ENCODE peak calls at places on chromosome 14, in nine cellular contexts. L is body of pancreas, K is coronary artery, H is RWPE2, S is keratinocyte, X is endothelial cell, E is HFFc6, O is breast epithelium, J is tibial nerve. G is an unnamed sample.

GRCh38 chr14:69501362-69501964 is 16.9 kb downstream of the PLEKHD1 start:
- DNase-seq in L (no peak), K (no peak), H (peak), S (no peak), X (no peak), E (no peak), O (no peak), J (no peak), G (no peak)

GRCh38 chr14:70771781-70772212 is 37.5 kb downstream of the MAP3K9 start:
- DNase-seq in L (no peak), K (no peak), H (no peak), S (no peak), X (peak), E (no peak), O (no peak), J (no peak), G (no peak)

GRCh38 chr14:103090481-103091020 is 4.0 kb upstream of the EXOC3L4 start:
- DNase-seq in L (no peak), K (no peak), H (no peak), S (no peak), X (no peak), E (no peak), O (no peak), J (no peak), G (no peak)

GRCh38 chr14:74619672-74620131 is 7.7 kb upstream of the LTBP2 start:
- DNase-seq in L (peak), K (peak), H (peak), S (no peak), X (no peak), E (peak), O (peak), J (peak), G (peak)

GRCh38 chr14:88910386-88910785 is 85.9 kb downstream of the TTC8 start:
- DNase-seq in L (no peak), K (no peak), H (no peak), S (no peak), X (no peak), E (no peak), O (no peak), J (no peak), G (no peak)

GRCh38 chr14:49420201-49420600 is 166.0 kb downstream of the RPS29 start:
- DNase-seq in L (no peak), K (no peak), H (no peak), S (no peak), X (no peak), E (no peak), O (no peak), J (no peak), G (no peak)

GRCh38 chr14:81509838-81510452 is 23.7 kb downstream of the SEL1L start:
- DNase-seq in L (no peak), K (no peak), H (no peak), S (no peak), X (no peak), E (no peak), O (no peak), J (no peak), G (no peak)

GRCh38 chr14:100872241-100872640 is 31.3 kb downstream of the RTL1 start:
- DNase-seq in L (no peak), K (no peak), H (peak), S (no peak), X (no peak), E (peak), O (no peak), J (no peak), G (no peak)

GRCh38 chr14:73786942-73787759 is 64.5 kb upstream of the PTGR2 start:
- DNase-seq in L (peak), K (peak), H (peak), S (no peak), X (peak), E (no peak), O (no peak), J (no peak), G (no peak)

GRCh38 chr14:55103005-55103640 is 25.9 kb upstream of the LGALS3 start:
- DNase-seq in L (peak), K (peak), H (peak), S (peak), X (no peak), E (peak), O (peak), J (peak), G (peak)

GRCh38 chr14:100975668-100976067 is 72.1 kb upstream of the RTL1 start:
- DNase-seq in L (no peak), K (no peak), H (no peak), S (no peak), X (no peak), E (peak), O (no peak), J (no peak), G (no peak)

GRCh38 chr14:79325071-79325470 is 886.2 kb downstream of the DIO2 start:
- DNase-seq in L (peak), K (no peak), H (no peak), S (no peak), X (no peak), E (no peak), O (no peak), J (no peak), G (no peak)

GRCh38 chr14:51176819-51177218 is 63.2 kb upstream of the TMX1 start:
- DNase-seq in L (no peak), K (no peak), H (no peak), S (no peak), X (no peak), E (no peak), O (no peak), J (no peak), G (no peak)

GRCh38 chr14:41285193-41285748 is 321.4 kb upstream of the LRFN5 start:
- DNase-seq in L (peak), K (no peak), H (no peak), S (no peak), X (peak), E (no peak), O (no peak), J (no peak), G (peak)

GRCh38 chr14:103519837-103520212 is 2.8 kb downstream of the CKB start:
- DNase-seq in L (peak), K (peak), H (peak), S (no peak), X (no peak), E (no peak), O (no peak), J (no peak), G (no peak)

GRCh38 chr14:37417833-37418232 is 177.2 kb downstream of the FOXA1 start:
- DNase-seq in L (no peak), K (no peak), H (no peak), S (no peak), X (no peak), E (no peak), O (no peak), J (no peak), G (no peak)

GRCh38 chr14:61547186-61548121 is 147.9 kb upstream of the HIF1A start:
- DNase-seq in L (no peak), K (no peak), H (no peak), S (no peak), X (no peak), E (peak), O (no peak), J (no peak), G (no peak)

GRCh38 chr14:61694039-61694438 is 1.3 kb upstream of the HIF1A start:
- DNase-seq in L (no peak), K (no peak), H (no peak), S (no peak), X (no peak), E (no peak), O (no peak), J (no peak), G (no peak)

GRCh38 chr14:84806627-84807026 is 723.3 kb upstream of the FLRT2 start:
- DNase-seq in L (no peak), K (no peak), H (no peak), S (peak), X (no peak), E (no peak), O (no peak), J (no peak), G (no peak)

GRCh38 chr14:23523229-23524016 is 28.1 kb downstream of the ZFHX2 start:
- DNase-seq in L (no peak), K (no peak), H (no peak), S (no peak), X (no peak), E (no peak), O (no peak), J (no peak), G (no peak)

GRCh38 chr14:75188520-75189267 is 12.3 kb upstream of the TMED10 start:
- DNase-seq in L (no peak), K (no peak), H (no peak), S (no peak), X (no peak), E (no peak), O (no peak), J (no peak), G (no peak)

GRCh38 chr14:88189040-88189839 is 133.8 kb downstream of the KCNK10 start:
- DNase-seq in L (peak), K (no peak), H (no peak), S (peak), X (peak), E (peak), O (no peak), J (peak), G (peak)

GRCh38 chr14:56996721-56997399 is 186.6 kb upstream of the OTX2 start:
- DNase-seq in L (peak), K (no peak), H (no peak), S (no peak), X (no peak), E (no peak), O (no peak), J (no peak), G (no peak)

GRCh38 chr14:53327716-53328115 is 174.6 kb upstream of the DDHD1 start:
- DNase-seq in L (no peak), K (no peak), H (no peak), S (peak), X (no peak), E (peak), O (no peak), J (no peak), G (no peak)

GRCh38 chr14:55756078-55756477 is 176.1 kb downstream of the KTN1 start:
- DNase-seq in L (no peak), K (no peak), H (no peak), S (no peak), X (no peak), E (no peak), O (no peak), J (no peak), G (no peak)

GRCh38 chr14:72893636-72894322 is at the start of gene DPF3:
- DNase-seq in L (peak), K (peak), H (peak), S (peak), X (peak), E (peak), O (peak), J (peak), G (peak)

GRCh38 chr14:100524233-100524932 is 62.8 kb downstream of the BEGAIN start:
- DNase-seq in L (no peak), K (no peak), H (no peak), S (no peak), X (no peak), E (no peak), O (no peak), J (no peak), G (no peak)

GRCh38 chr14:76080009-76080408 is 71.7 kb upstream of the GPATCH2L start:
- DNase-seq in L (no peak), K (no peak), H (peak), S (no peak), X (no peak), E (no peak), O (no peak), J (no peak), G (no peak)

GRCh38 chr14:73467800-73468199 is 9.5 kb upstream of the NUMB start:
- DNase-seq in L (no peak), K (no peak), H (no peak), S (no peak), X (no peak), E (peak), O (no peak), J (no peak), G (no peak)

GRCh38 chr14:96286251-96286650 is 30.2 kb downstream of the BDKRB1 start:
- DNase-seq in L (no peak), K (no peak), H (no peak), S (no peak), X (no peak), E (no peak), O (no peak), J (no peak), G (no peak)

GRCh38 chr14:78130356-78130755 is 39.8 kb upstream of the NRXN3 start:
- DNase-seq in L (no peak), K (no peak), H (no peak), S (no peak), X (no peak), E (no peak), O (no peak), J (no peak), G (no peak)

GRCh38 chr14:93375673-93376156 is 28.7 kb downstream of the COX8C start:
- DNase-seq in L (no peak), K (no peak), H (no peak), S (no peak), X (no peak), E (no peak), O (no peak), J (no peak), G (no peak)

GRCh38 chr14:48125654-48126053 is 450.2 kb upstream of the MDGA2 start:
- DNase-seq in L (no peak), K (no peak), H (no peak), S (no peak), X (no peak), E (no peak), O (no peak), J (no peak), G (no peak)

GRCh38 chr14:64465856-64466554 is 706 bp downstream of the AKAP5 start:
- DNase-seq in L (peak), K (no peak), H (no peak), S (no peak), X (peak), E (peak), O (no peak), J (no peak), G (no peak)

GRCh38 chr14:31336646-31337045 is 83.7 kb downstream of the HEATR5A start:
- DNase-seq in L (no peak), K (no peak), H (no peak), S (no peak), X (no peak), E (peak), O (no peak), J (no peak), G (no peak)

GRCh38 chr14:23294734-23295561 is 7.7 kb downstream of the PPP1R3E start:
- DNase-seq in L (peak), K (no peak), H (no peak), S (no peak), X (peak), E (peak), O (no peak), J (no peak), G (no peak)

GRCh38 chr14:87898301-87898700 is 94.7 kb downstream of the GALC start:
- DNase-seq in L (no peak), K (no peak), H (no peak), S (no peak), X (no peak), E (no peak), O (no peak), J (no peak), G (no peak)

GRCh38 chr14:95287176-95287754 is 32.4 kb downstream of the CLMN start:
- DNase-seq in L (no peak), K (peak), H (no peak), S (peak), X (no peak), E (no peak), O (no peak), J (no peak), G (no peak)

DNA sequence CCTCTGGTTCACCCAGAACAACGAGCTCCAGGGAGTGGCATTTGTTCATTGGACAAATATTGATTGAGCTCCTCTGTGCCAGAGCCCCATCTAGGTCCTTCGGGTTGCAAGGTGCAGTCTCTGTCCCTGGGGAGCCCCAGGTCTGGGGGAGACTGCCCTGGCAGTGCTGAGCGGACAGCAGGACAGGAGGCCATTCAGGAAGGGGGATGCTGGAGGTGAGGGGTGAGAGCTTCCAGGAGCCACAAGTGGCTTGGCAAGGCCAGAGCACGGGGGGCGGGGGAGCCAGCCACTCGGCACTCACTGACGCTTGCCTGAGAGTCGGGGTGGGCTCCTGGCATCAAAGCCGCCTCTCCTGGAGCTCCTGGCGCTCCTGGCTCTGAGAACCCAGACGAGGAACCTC is 61.8 kb upstream of the BCL11B start:
- DNase-seq in L (no peak), K (no peak), H (peak), S (no peak), X (no peak), E (no peak), O (no peak), J (no peak), G (no peak)
- TF ChIP-seq CTCF in L (no peak), K (no peak), H (no peak), S (no peak), X (no peak), E (no peak), O (no peak), J (no peak), G (no peak)

DNA sequence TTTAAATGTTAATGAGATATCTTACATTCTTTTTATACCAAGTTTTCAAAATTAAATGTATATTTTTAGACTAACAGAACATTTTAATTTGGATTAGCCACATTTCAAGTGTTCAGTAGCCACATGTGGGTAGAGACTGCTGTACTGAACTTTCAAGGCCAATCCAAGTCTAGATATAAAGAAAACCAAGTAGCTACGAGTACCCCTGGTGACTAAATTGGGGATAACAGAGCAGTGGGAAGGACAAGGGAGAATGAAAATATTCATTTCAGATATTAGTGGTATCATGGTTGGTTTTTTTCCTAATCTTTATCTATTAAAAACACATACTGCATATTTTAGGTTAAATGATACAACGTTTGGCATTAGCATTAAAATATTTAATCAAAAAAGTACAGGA is 69.4 kb upstream of the RHOJ start:
- DNase-seq in L (no peak), K (no peak), H (no peak), S (no peak), X (no peak), E (no peak), O (no peak), J (no peak), G (no peak)
- TF ChIP-seq CTCF in L (peak), K (no peak), H (peak), S (peak), X (peak), E (no peak), O (peak), J (no peak), G (no peak)

GRCh38 chr14:38721822-38722431 is 381.1 kb downstream of the SEC23A start:
- DNase-seq in L (peak), K (no peak), H (no peak), S (no peak), X (peak), E (peak), O (peak), J (peak), G (peak)
- TF ChIP-seq CTCF in L (peak), K (peak), H (peak), S (peak), X (peak), E (peak), O (peak), J (peak), G (no peak)

DNA sequence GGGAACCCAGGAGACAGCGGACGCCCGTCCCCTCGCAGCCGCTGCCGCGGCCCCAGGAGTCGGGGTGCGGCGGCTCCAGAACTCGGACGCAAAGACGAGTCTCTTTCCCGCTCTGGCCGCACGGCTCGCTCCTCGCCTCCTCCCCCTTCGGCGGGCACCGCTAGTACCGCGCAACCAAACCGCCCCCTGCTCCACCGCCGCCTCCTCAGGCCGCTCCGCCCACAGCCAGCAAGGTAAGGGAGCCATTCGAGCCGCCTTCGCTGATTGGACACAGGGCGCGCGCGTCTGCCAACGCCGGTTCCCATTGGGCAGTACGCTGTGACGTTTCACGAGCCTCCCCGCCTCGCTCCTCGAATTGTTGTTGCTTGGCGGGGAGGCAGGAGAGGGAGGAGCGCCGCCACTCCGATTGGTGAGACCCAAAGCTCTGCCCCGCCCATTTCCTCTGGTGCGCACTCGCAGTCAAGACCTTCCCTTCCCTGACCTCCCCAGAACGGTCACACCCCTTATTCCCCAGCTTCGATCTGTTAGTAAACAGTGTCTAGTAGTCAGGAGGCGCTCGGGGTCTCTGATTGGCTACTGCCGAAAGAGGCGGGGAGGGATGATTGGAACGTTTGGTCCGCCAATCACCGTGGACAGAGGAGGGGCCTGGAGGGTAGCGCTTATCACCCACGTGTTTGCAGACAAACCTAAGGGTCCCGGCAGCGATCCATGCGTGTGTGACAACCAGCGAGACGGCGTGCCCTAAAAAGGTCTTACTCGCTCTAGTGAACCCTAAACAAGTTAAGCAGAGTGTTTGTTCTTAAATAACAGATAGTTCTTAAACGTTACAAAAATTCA is at the start of gene RPS6KA5:
- DNase-seq in L (peak), K (peak), H (peak), S (peak), X (peak), E (peak), O (peak), J (peak), G (peak)
- TF ChIP-seq CTCF in L (no peak), K (no peak), H (peak), S (no peak), X (peak), E (no peak), O (peak), J (no peak), G (no peak)

GRCh38 chr14:22168092-22168955 is 420.7 kb downstream of the DAD1 start:
- DNase-seq in L (no peak), K (no peak), H (no peak), S (no peak), X (no peak), E (no peak), O (no peak), J (no peak), G (no peak)
- TF ChIP-seq CTCF in L (no peak), K (no peak), H (peak), S (no peak), X (no peak), E (no peak), O (no peak), J (no peak), G (no peak)

GRCh38 chr14:90388437-90388836 is 8.4 kb upstream of the CALM1 start:
- DNase-seq in L (peak), K (no peak), H (peak), S (no peak), X (no peak), E (peak), O (no peak), J (no peak), G (no peak)
- TF ChIP-seq CTCF in L (no peak), K (no peak), H (no peak), S (no peak), X (no peak), E (no peak), O (no peak), J (no peak), G (no peak)

GRCh38 chr14:68246074-68246980 is 426.7 kb downstream of the RAD51B start:
- DNase-seq in L (peak), K (no peak), H (no peak), S (no peak), X (no peak), E (no peak), O (no peak), J (no peak), G (no peak)

GRCh38 chr14:68247281-68247680 is 427.7 kb downstream of the RAD51B start:
- DNase-seq in L (no peak), K (no peak), H (no peak), S (no peak), X (no peak), E (no peak), O (no peak), J (no peak), G (no peak)

GRCh38 chr14:68247867-68248266 is 428.3 kb downstream of the RAD51B start:
- DNase-seq in L (peak), K (no peak), H (no peak), S (no peak), X (no peak), E (no peak), O (no peak), J (no peak), G (no peak)

GRCh38 chr14:68249534-68250517 is 430.2 kb downstream of the RAD51B start:
- DNase-seq in L (no peak), K (no peak), H (no peak), S (no peak), X (no peak), E (peak), O (no peak), J (no peak), G (no peak)

GRCh38 chr14:68248481-68249255 is 429.1 kb downstream of the RAD51B start:
- DNase-seq in L (peak), K (peak), H (no peak), S (no peak), X (no peak), E (peak), O (no peak), J (no peak), G (no peak)
- TF ChIP-seq CTCF in L (peak), K (peak), H (peak), S (peak), X (peak), E (peak), O (peak), J (peak), G (peak)

G was measured in omental fat pad.